ENCODE peak calls at places on chromosome 14, in four cellular contexts. N is GM13976, V is fibroblast of mammary gland, Y is GM23338. T is an unnamed sample.

GRCh38 chr14:54702014-54702491 is 135.1 kb downstream of the SAMD4A start:
- DNase-seq in N (no peak), V (no peak), Y (no peak), T (no peak)

GRCh38 chr14:92531151-92531873 is 17.7 kb downstream of the RIN3 start:
- DNase-seq in N (no peak), Y (no peak), V (no peak), T (peak; percentile 96)

GRCh38 chr14:61420326-61420725 is 98.9 kb downstream of the PRKCH start:
- DNase-seq in N (no peak), Y (no peak), V (no peak), T (peak; percentile 58)

GRCh38 chr14:100019156-100019882 is 45.9 kb upstream of the EVL start:
- DNase-seq in Y (peak; percentile 20), N (no peak), V (peak; percentile 51), T (no peak)

GRCh38 chr14:22276913-22277816 is 311.9 kb downstream of the DAD1 start:
- DNase-seq in N (no peak), V (peak; percentile 30), Y (peak; percentile 57), T (no peak)

GRCh38 chr14:86405250-86405649 is 875.3 kb downstream of the FLRT2 start:
- DNase-seq in V (no peak), N (no peak), Y (no peak), T (no peak)

GRCh38 chr14:99481745-99482099 is 513 bp downstream of the CCNK start:
- DNase-seq in Y (peak; percentile 33), V (peak; percentile 33), N (no peak), T (peak; percentile 23)

GRCh38 chr14:89767861-89768268 is 186.7 kb downstream of the EFCAB11 start:
- DNase-seq in Y (peak; percentile 88), N (peak; percentile 43), V (peak; percentile 70), T (peak; percentile 79)

DNA sequence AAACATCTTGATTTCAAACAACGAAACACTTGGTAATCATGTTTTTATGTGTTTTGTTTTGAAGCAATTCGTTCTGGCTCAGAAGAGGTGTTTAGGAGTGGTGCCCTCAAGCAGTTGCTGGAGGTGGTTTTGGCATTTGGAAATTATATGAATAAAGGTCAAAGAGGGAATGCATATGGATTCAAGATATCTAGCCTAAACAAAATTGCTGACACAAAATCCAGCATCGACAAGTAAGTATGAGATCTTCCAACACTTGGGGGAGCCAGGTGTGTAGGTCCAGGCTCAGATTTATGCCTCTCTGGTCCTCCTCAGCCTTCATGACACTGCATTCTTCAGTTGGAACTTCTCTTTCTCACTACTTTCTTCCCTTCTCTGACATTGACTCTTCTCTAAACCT is 110.1 kb downstream of the GPR135 start:
- DNase-seq in V (no peak), Y (no peak), N (no peak), T (no peak)
- TF ChIP-seq CTCF in V (no peak), Y (no peak), N (no peak), T (no peak)

GRCh38 chr14:58149196-58149595 is 2.8 kb downstream of the ARMH4 start:
- DNase-seq in Y (peak; percentile 39), N (no peak), V (no peak), T (no peak)

GRCh38 chr14:58150243-58150805 is 1.7 kb downstream of the ARMH4 start:
- DNase-seq in N (no peak), Y (no peak), V (no peak), T (no peak)

GRCh38 chr14:58152569-58152857 is 500 bp upstream of the ARMH4 start:
- DNase-seq in V (no peak), Y (no peak), N (peak; percentile 26), T (no peak)

GRCh38 chr14:58151264-58151700 is 731 bp downstream of the ARMH4 start:
- DNase-seq in N (no peak), V (peak; percentile 7), Y (peak; percentile 64), T (peak; percentile 7)

GRCh38 chr14:58151701-58152568 is at the start of gene ARMH4:
- DNase-seq in N (peak; percentile 70), Y (peak; percentile 95), V (peak; percentile 72), T (peak; percentile 73)
- TF ChIP-seq CTCF in N (no peak), Y (no peak), V (no peak), T (peak; percentile 15)

GRCh38 chr14:23895480-23895879 is 58.1 kb upstream of the DHRS4 start:
- DNase-seq in N (no peak), V (peak; percentile 2), Y (peak; percentile 4), T (no peak)
- TF ChIP-seq CTCF in N (no peak), V (no peak), Y (peak; percentile 27), T (no peak)

DNA sequence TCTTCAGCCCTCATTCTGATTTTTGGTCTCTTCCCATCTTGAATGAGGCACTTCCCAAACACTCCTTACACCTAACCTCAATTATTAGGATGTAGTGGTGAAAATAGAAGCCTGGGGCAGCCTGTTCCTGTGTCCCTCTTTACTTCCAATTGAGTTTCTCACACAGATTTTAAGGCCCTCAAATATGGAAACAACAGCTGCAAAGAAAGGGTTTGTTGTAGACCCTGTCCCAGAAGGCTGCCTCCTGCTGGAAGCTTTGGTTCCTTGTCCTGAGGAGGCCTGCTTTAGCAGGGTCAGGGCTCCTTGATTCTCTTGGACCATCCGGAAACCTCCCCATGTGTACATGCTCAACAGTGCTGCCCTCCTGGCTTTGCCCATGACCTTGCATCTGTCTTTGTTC is 101.3 kb downstream of the TGFB3 start:
- DNase-seq in Y (peak; percentile 70), N (no peak), V (no peak), T (no peak)
- TF ChIP-seq CTCF in Y (peak; percentile 64), N (no peak), V (peak; percentile 15), T (no peak)

DNA sequence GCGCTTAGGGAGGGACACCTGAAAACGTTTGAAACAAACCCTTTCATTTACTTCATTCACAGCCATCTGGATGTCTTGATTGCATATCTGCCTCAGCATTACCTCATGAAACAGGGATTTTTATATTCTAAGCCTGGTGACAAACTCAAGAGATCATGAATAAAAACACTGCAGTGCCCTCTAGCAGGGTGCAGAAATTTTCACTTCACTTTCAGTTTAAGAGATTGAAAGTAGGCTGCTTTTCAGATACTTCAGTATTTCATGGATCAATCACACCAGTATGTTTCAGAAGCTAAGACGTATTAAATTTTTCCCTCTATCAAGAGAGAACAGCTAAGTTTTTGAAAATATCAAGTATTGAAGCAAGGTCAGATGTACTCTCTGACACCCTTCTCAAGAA is 467.8 kb downstream of the MDGA2 start:
- DNase-seq in Y (peak; percentile 10), N (no peak), V (peak; percentile 2), T (no peak)
- TF ChIP-seq CTCF in Y (no peak), N (no peak), V (no peak), T (no peak)

DNA sequence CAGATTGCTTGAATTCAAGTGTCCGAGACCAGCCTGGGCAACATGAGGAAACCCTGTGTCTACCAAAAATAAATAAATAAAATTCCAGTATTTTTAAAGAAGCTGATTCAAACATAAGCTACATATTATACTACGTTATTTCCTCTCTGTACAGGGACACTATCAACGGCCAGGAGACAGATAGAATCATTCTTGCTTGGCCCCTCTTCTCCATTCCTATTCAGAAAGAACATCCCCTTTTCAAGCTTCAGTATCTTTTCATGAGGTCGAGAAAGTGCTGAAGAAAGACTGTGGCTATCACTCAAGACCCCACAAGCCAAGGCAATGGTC is 314 bp upstream of the DHRS7 start:
- DNase-seq in N (peak; percentile 21), Y (no peak), V (no peak), T (no peak)
- TF ChIP-seq CTCF in N (no peak), Y (no peak), V (no peak), T (no peak)

DNA sequence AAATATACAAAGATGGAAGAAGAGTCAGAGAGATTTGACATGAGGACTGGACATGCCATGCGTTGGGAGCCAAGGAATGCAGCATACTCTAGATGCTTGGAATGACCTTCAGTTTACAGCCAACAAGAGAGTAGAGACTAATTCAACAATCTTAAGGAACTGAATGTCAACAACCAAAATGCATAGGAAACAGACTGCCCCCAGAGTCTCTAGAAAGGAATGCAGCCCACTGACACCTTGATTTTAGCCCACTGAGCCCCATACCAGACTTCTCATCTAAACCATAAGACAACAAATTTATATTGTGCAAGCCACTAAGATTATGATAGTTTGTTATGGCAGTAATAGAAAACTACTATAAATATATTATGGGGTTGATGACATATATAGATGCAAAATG is 611.2 kb downstream of the RPS29 start:
- DNase-seq in V (no peak), N (no peak), Y (peak; percentile 59), T (no peak)
- TF ChIP-seq CTCF in V (no peak), N (no peak), Y (peak; percentile 53), T (no peak)

GRCh38 chr14:29927596-29928341 is at the start of gene PRKD1:
- DNase-seq in V (peak; percentile 63), Y (peak; percentile 73), N (peak; percentile 47), T (no peak)
- TF ChIP-seq CTCF in V (no peak), Y (no peak), N (no peak), T (no peak)

DNA sequence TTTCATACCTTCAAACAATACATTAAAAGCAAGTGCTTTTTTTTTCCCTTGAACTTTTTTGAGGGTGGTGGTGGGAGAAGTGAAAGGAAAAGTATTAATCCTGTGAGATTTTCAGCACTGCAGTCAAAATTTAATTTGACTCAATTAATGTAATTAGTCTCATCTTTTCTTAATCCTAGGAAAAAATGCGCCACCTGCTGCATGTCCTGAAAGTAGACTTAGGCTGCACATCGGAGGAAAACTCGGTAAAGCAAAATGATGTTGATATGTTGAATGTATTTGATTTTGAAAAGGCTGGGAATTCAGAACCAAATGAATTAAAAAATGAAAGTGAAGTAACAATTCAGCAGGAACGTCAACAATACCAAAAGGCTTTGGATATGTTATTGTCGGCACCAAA is 52.2 kb downstream of the SPATA7 start:
- DNase-seq in N (no peak), V (peak; percentile 16), Y (no peak), T (peak; percentile 2)
- TF ChIP-seq CTCF in N (no peak), V (peak; percentile 26), Y (peak; percentile 54), T (no peak)

DNA sequence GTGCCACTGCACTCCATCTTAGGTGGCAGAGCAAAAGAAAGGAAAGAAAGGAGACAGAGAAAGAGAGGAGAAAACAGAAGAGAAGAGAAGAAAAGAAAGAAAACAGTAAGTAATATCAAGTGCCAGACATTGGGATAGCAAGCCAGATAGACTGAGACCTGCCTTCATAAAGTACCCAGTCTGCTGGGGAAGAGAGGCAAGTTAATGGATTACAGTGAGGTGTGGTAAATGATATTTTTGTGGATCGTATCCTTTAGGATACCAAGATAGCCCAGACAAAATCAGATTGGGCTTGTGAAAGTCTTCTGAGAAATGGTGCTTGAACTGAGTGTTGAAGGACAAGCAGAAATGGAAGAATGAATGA is 1.5 kb upstream of the SPTSSA start:
- DNase-seq in Y (no peak), V (no peak), N (no peak), T (no peak)
- TF ChIP-seq CTCF in Y (no peak), V (no peak), N (no peak), T (no peak)

T was measured in activated CD8-positive, alpha-beta T cell treated with anti-CD3 and anti-CD28 coated beads for 36 hours.